ENCODE peak calls at places on chromosome 19, in four cellular contexts. O is brain microvascular endothelial cell, Q is RWPE1, V is uterus. N is an unnamed sample.

GRCh38 chr19:47613165-47614146 is 4.5 kb downstream of the BICRA start:
- DNase-seq in O (peak), V (peak), Q (no peak), N (no peak)

GRCh38 chr19:423691-424466 is 14.9 kb upstream of the C2CD4C start:
- DNase-seq in V (no peak), Q (no peak), O (no peak), N (no peak)

GRCh38 chr19:8517551-8518442 is 3.8 kb upstream of the ZNF414 start:
- DNase-seq in O (no peak), V (no peak), Q (no peak), N (no peak)

GRCh38 chr19:55146648-55147218 is 2.3 kb downstream of the TNNT1 start:
- DNase-seq in V (no peak), Q (peak), O (no peak), N (no peak)

GRCh38 chr19:40200352-40201099 is 9.3 kb downstream of the MAP3K10 start:
- DNase-seq in O (no peak), V (no peak), Q (no peak), N (no peak)

GRCh38 chr19:3471954-3472655 is 8.2 kb downstream of the SMIM24 start:
- DNase-seq in Q (peak), O (no peak), V (no peak), N (no peak)

GRCh38 chr19:35013820-35014754 is 14.0 kb downstream of the GRAMD1A start:
- DNase-seq in O (no peak), Q (no peak), V (no peak), N (no peak)

GRCh38 chr19:44850641-44851109 is 4.6 kb downstream of the NECTIN2 start:
- DNase-seq in Q (no peak), O (no peak), V (peak), N (no peak)

GRCh38 chr19:17213334-17213733 is 1.8 kb upstream of the USE1 start:
- DNase-seq in Q (no peak), O (no peak), V (no peak), N (no peak)

GRCh38 chr19:18439025-18439909 is 1.3 kb upstream of the ISYNA1 start:
- DNase-seq in Q (no peak), O (peak), V (peak), N (no peak)

GRCh38 chr19:51345076-51345620 is 3.2 kb upstream of the VSIG10L start:
- DNase-seq in V (no peak), O (no peak), Q (no peak), N (no peak)
- H3K27ac ChIP-seq in V (no peak), O (no peak), Q (peak), N (no peak)

GRCh38 chr19:15810335-15810734 is 5.1 kb downstream of the OR10H1 start:
- DNase-seq in O (no peak), V (no peak), Q (peak), N (no peak)
- H3K27ac ChIP-seq in O (no peak), V (no peak), Q (no peak), N (no peak)

DNA sequence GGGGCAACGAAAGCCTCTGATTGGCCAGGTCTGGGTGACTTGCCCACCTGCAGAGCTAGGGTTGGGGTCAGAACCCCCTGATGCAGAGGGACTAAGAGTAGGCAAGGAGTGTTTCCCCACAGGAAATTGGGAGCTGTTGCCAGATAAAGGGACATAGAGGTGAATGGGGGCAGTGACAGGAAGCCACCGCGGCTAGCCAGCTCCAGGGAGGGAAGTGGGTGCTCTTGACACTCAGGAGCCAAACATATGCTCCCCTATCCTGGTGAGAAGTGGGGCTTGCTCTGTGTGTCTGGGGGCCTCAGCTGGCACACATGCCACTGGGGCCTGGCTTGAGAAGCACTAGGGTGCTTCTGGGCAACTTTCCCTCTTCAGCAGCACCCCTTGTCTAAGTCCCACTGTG is 26.0 kb downstream of the WDR88 start:
- DNase-seq in O (no peak), Q (no peak), V (no peak), N (no peak)
- H3K27ac ChIP-seq in O (no peak), Q (no peak), V (no peak), N (no peak)

GRCh38 chr19:41957161-41957837 is 1.8 kb downstream of the RABAC1 start:
- DNase-seq in O (no peak), Q (no peak), V (no peak), N (no peak)
- H3K27ac ChIP-seq in O (no peak), Q (peak), V (no peak), N (no peak)

GRCh38 chr19:51211833-51212232 is 13.0 kb upstream of the CD33 start:
- DNase-seq in V (no peak), O (no peak), Q (no peak), N (no peak)

GRCh38 chr19:51210385-51210784 is 14.5 kb upstream of the CD33 start:
- DNase-seq in O (no peak), Q (no peak), V (no peak), N (no peak)

GRCh38 chr19:51203941-51204720 is 20.7 kb upstream of the CD33 start:
- DNase-seq in V (no peak), O (no peak), Q (no peak), N (no peak)

DNA sequence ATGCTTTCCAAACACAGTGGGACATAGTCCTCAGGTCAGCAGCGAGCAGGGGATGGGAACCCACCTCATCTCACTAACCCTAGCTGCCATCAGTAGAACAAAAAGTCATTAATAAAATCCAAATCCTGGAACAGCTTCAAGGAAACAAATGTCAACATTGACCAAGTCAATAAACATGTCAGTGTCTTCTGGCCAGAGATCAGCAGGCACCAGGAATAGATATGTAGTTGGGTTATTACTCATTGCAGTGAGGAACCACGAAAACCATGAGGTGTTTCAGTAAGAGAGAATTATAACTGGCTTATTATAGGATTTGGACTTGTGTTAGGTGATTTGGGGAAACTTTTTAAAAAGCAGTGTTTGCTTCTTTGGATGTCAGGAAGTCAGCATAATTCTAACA is 17.1 kb upstream of the CD33 start:
- DNase-seq in Q (no peak), O (no peak), V (no peak), N (no peak)
- H3K27ac ChIP-seq in Q (no peak), O (no peak), V (no peak), N (no peak)

GRCh38 chr19:13286195-13286985 is 136.2 kb downstream of the IER2 start:
- DNase-seq in O (no peak), V (no peak), Q (no peak), N (no peak)

GRCh38 chr19:13297023-13297422 is 146.8 kb downstream of the IER2 start:
- DNase-seq in V (no peak), O (no peak), Q (no peak), N (no peak)

GRCh38 chr19:13294812-13295567 is 144.8 kb downstream of the IER2 start:
- DNase-seq in O (no peak), V (no peak), Q (no peak), N (no peak)

GRCh38 chr19:13289295-13289694 is 139.1 kb downstream of the IER2 start:
- DNase-seq in Q (no peak), O (no peak), V (no peak), N (no peak)

DNA sequence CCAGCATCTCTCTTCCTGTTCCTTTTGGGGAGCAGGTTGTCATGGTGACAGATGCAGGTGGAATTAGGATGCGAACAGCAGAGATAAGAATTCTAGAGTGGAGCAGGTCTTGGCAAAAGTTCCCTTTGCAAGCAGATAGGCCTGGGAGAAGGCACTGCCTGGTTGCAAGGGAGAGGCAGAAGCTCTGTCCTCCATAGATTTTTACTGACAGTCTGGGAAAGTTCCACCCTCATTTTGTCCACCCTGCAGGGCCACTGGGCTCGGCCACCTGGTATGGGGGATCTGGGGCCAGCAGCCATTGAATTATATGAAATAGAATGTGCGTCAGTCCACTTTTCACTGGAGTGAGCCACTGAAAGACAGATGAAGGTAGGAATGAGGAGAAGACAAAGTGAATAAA is 141.7 kb downstream of the IER2 start:
- DNase-seq in Q (no peak), V (no peak), O (no peak), N (no peak)
- H3K27ac ChIP-seq in Q (no peak), V (no peak), O (no peak), N (no peak)

GRCh38 chr19:38733241-38733492 is 11.1 kb downstream of the CAPN12 start:
- DNase-seq in O (no peak), V (no peak), Q (no peak), N (no peak)
- H3K27ac ChIP-seq in O (no peak), V (peak), Q (peak), N (peak)

GRCh38 chr19:30226464-30227070 is 145.6 kb upstream of the ZNF536 start:
- DNase-seq in V (no peak), Q (no peak), O (no peak), N (no peak)

GRCh38 chr19:30225615-30226463 is 146.3 kb upstream of the ZNF536 start:
- DNase-seq in V (no peak), Q (no peak), O (no peak), N (no peak)

GRCh38 chr19:30228113-30228725 is 144.0 kb upstream of the ZNF536 start:
- DNase-seq in V (no peak), Q (no peak), O (no peak), N (no peak)

GRCh38 chr19:30227661-30228112 is 144.5 kb upstream of the ZNF536 start:
- DNase-seq in O (peak), Q (peak), V (no peak), N (no peak)

GRCh38 chr19:30227071-30227621 is 145.0 kb upstream of the ZNF536 start:
- DNase-seq in Q (no peak), O (no peak), V (no peak), N (no peak)
- H3K27ac ChIP-seq in Q (no peak), O (no peak), V (no peak), N (no peak)

DNA sequence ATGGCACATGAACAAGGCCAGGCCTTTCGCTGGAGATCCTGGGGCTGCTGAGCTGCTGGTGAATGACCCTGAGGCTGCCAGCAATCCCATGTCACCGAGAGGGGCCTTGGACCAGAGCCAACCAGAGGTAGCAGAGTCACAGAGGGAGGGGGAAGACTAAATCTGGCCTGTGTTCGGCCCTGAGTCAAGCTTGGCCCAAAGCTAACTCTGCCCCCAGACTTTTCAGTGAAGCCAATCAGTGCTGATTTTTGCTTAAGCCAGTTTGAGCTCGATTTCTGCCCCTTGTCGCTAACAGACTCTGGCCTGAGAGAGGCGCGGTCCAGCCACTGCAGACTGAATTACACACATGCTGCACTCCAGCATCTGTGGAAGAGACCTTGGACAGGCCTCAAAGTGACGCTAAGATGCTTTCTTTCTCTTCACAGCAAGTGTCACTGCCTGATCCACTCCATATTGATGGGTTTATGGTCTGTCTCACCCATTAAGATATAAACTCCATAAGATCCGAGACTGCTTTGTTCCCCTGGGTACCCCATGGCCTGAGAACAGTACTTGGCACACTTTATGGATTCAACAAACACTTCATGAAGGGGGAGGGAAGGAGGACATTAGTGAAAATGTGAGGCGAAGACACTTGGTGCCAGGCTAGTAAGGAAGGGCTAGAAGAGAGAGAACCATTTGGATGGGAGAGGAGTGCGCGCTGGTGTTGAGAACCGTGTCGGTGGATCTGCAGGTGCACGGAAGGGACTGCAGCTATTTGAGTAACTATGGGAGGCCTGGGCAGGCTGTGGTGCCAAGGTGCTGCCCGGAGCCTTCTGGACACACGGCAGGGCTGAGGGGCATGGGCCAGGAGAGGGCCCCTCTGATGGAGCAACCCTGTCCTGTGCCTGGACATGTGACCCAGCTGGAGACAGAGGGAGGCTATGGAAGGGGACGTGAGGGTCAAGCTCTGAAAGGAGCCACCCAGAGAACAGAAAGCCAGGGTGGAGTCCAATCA is 17.6 kb downstream of the RANBP3 start:
- DNase-seq in Q (no peak), O (no peak), V (no peak), N (no peak)
- H3K27ac ChIP-seq in Q (peak), O (no peak), V (no peak), N (no peak)

N was measured in epithelial cell of prostate.